ENCODE peak calls at places on chromosomes 13 and 19, in seven cellular contexts. H is lower lobe of right lung, O is fibroblast of lung, F is suprapubic skin, B is lung, S is tibial artery, D is A673. W is an unnamed sample.

GRCh38 chr13:20182231-20182846 is 10.4 kb downstream of the GJB2 start:
- DNase-seq in D (peak; percentile 85), B (peak; percentile 52), S (no peak), O (peak; percentile 83), F (no peak), H (no peak), W (peak; percentile 22)

GRCh38 chr13:75458696-75459422 is 23.1 kb downstream of the TBC1D4 start:
- DNase-seq in O (no peak), D (no peak), B (peak; percentile 36), S (no peak), F (no peak), H (peak; percentile 58), W (peak; percentile 77)

GRCh38 chr19:17352608-17353280 is 15.4 kb downstream of the GTPBP3 start:
- DNase-seq in D (no peak), O (no peak), S (no peak), B (no peak), H (no peak), F (peak; percentile 58), W (no peak)

GRCh38 chr13:51793570-51794273 is 10.2 kb downstream of the DHRS12 start:
- DNase-seq in F (peak; percentile 43), O (peak; percentile 79), S (no peak), D (peak; percentile 51), H (no peak), B (no peak), W (peak; percentile 45)

GRCh38 chr13:82713681-82714405 is 1168.4 kb downstream of the SLITRK1 start:
- DNase-seq in F (no peak), H (no peak), D (no peak), B (no peak), S (no peak), O (peak; percentile 26), W (no peak)

GRCh38 chr19:33683881-33684549 is 62.3 kb downstream of the CHST8 start:
- DNase-seq in S (no peak), F (peak; percentile 45), D (peak; percentile 60), O (peak; percentile 1), H (no peak), B (no peak), W (peak; percentile 85)

GRCh38 chr13:52617070-52618060 is 24.9 kb upstream of the HNRNPA1L2 start:
- DNase-seq in B (peak; percentile 85), H (peak; percentile 83), F (peak; percentile 86), D (peak; percentile 94), O (peak; percentile 88), S (peak; percentile 89), W (peak; percentile 77)

GRCh38 chr19:19860756-19861390 is 4.8 kb upstream of the ZNF253 start:
- DNase-seq in D (no peak), B (no peak), F (no peak), H (no peak), S (no peak), O (no peak), W (no peak)

GRCh38 chr19:54207908-54208783 is 7.5 kb downstream of the RPS9 start:
- DNase-seq in O (peak; percentile 99), H (peak; percentile 88), S (no peak), D (no peak), B (peak; percentile 95), F (peak; percentile 81), W (peak; percentile 87)

GRCh38 chr19:46408611-46409039 is 4.7 kb downstream of the CCDC8 start:
- DNase-seq in D (no peak), B (peak; percentile 80), F (no peak), O (peak; percentile 85), S (peak; percentile 94), H (peak; percentile 88), W (no peak)

GRCh38 chr13:48862572-48862971 is 113.1 kb upstream of the FNDC3A start:
- DNase-seq in F (no peak), S (no peak), O (peak; percentile 39), H (no peak), B (no peak), D (no peak), W (no peak)

GRCh38 chr19:6228523-6229215 is 51.1 kb downstream of the MLLT1 start:
- DNase-seq in H (no peak), D (no peak), S (no peak), F (no peak), O (no peak), B (no peak), W (no peak)

GRCh38 chr19:15110418-15110815 is 3.2 kb downstream of the SYDE1 start:
- DNase-seq in O (no peak), B (no peak), S (no peak), F (no peak), H (no peak), D (no peak), W (no peak)

GRCh38 chr19:13833330-13834265 is 38.4 kb downstream of the ZSWIM4 start:
- DNase-seq in F (peak; percentile 98), H (peak; percentile 95), D (peak; percentile 90), S (peak; percentile 98), O (peak; percentile 85), B (peak; percentile 96), W (peak; percentile 98)
- H3K36me3 ChIP-seq in F (peaks cover 43% of the 10 kb centered on the region), H (peaks cover 50% of the 10 kb centered on the region), D (peaks cover 20% of the 10 kb centered on the region), S (peaks cover 37% of the 10 kb centered on the region), O (peaks cover 25% of the 10 kb centered on the region), B (no peaks in the 10 kb centered on the region), W (peaks cover 20% of the 10 kb centered on the region)

DNA sequence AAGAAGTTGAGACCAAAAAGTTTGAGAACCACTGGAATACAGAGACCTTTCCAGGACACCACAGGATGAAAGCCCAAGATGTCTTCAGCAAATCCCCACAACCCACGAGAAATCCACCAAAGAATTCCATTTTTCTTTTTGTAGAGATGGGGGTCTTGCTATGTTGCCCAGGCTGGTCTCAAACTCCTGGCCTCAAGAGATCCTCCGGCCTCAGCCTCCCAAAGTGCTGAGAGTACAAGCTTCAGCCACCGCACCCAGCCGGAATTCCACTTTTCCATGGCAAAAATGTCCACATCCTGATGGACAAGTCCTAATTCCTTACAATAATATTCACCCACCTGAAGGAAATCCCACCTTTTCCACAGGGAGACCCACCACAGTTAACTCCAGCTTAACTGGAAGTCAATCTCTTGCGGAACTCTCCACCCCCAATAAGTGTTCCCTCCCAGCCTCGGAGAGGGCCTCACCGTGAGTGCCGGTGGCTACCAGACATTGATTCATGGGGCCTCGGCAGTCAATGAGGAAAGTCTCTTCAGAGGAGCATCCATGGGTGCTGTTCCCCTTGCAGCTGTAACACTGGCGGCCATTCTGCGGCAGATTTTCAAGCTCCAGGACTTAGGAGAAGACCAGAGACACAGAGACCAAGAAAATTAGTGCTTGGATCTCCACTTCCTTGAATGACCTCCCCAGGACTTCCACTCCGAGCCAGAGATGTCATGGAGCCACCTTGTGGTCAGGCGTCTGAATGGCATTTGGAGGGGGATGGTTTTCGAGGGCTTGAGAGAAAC is 12.3 kb upstream of the CADM4 start:
- DNase-seq in S (no peak), F (no peak), O (peak; percentile 69), B (peak; percentile 59), H (no peak), D (peak; percentile 76), W (peak; percentile 74)
- H3K36me3 ChIP-seq in S (peaks cover 67% of the 10 kb centered on the region), F (peaks cover 56% of the 10 kb centered on the region), O (peaks cover 24% of the 10 kb centered on the region), B (peaks cover 3% of the 10 kb centered on the region), H (peaks cover 99% of the 10 kb centered on the region), D (peaks cover 53% of the 10 kb centered on the region), W (no peaks in the 10 kb centered on the region)

DNA sequence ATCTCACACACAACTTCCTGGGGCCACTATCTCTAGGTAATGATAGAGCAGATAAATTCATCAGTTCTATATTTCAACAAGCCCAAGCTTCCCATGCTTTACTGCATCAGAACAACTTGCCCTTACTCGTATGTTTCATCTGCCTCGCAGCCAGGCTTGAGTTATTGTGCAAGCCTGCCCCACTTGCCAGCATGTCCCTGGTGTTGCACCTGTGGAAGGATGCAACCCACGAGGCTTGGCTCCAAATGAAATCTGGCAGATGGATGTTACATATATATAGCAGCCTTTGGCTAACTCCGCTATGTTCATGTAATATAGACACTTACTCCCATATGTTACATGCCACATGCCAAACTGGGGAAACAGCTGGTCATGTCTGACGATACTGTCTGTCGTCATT is 6.2 kb downstream of the ERVK3-1 start:
- DNase-seq in S (no peak), D (no peak), O (no peak), B (no peak), F (no peak), H (no peak), W (no peak)
- H3K36me3 ChIP-seq in S (peaks cover 82% of the 10 kb centered on the region), D (peaks cover 62% of the 10 kb centered on the region), O (peaks cover 25% of the 10 kb centered on the region), B (peaks cover 42% of the 10 kb centered on the region), F (peaks cover 78% of the 10 kb centered on the region), H (peaks cover 87% of the 10 kb centered on the region), W (peaks cover 6% of the 10 kb centered on the region)

DNA sequence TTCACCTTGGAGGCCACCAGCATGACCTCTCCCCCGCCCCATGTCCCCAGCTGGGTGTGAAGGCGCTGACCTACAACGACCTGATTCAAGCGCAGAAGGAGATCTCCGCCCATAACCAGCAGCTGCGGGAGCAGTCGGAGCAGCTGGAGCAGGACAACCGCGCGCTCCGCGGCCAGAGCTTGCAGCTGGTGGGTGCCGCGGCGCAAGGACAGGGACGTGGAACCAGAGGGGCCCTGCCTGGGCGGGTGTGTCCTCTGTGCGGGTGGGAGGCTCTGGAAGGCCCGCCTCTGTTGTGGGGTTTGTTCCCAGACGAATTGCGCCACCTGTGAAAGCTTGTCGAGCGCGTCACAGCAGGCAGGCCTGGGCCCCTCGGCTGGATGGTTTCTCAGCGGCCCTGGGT is 22.3 kb downstream of the PLEKHJ1 start:
- DNase-seq in O (peak; percentile 71), F (no peak), H (no peak), B (no peak), D (no peak), S (no peak), W (no peak)
- H3K36me3 ChIP-seq in O (peaks cover 61% of the 10 kb centered on the region), F (peaks cover 76% of the 10 kb centered on the region), H (peaks cover 94% of the 10 kb centered on the region), B (peaks cover 8% of the 10 kb centered on the region), D (peaks cover 83% of the 10 kb centered on the region), S (peaks cover 88% of the 10 kb centered on the region), W (peaks cover 11% of the 10 kb centered on the region)

W was measured in pancreas.